ENCODE peak calls at places on chromosomes 11 and 22, in eight cellular contexts. U is stomach, E is HepG2, V is GM12878, Y is sigmoid colon, Q is spleen, C is esophagus muscularis mucosa, S is erythroblast. L is an unnamed sample.
A peak's percentile ranks its signal among the peaks of the same experiment; 100 is the strongest.

GRCh38 chr22:38401336-38402084 is 53.5 kb downstream of the KCNJ4 start:
- DNase-seq in Q (no peak), V (no peak), S (no peak), U (no peak), C (no peak), Y (no peak), E (peak; percentile 52), L (no peak)

GRCh38 chr11:82899191-82899820 is 924 bp downstream of the PRCP start:
- DNase-seq in C (no peak), Y (no peak), S (peak; percentile 43), V (peak; percentile 20), U (no peak), Q (no peak), E (peak; percentile 8), L (no peak)

GRCh38 chr11:87368876-87369480 is 331.2 kb downstream of the TMEM135 start:
- DNase-seq in C (no peak), U (no peak), S (no peak), Q (no peak), E (no peak), Y (no peak), V (no peak), L (no peak)

GRCh38 chr22:23217171-23218052 is 37.1 kb downstream of the BCR start:
- DNase-seq in C (no peak), E (no peak), S (no peak), U (no peak), V (no peak), Y (no peak), Q (peak; percentile 89), L (no peak)

GRCh38 chr11:78049348-78049747 is 14.3 kb upstream of the THRSP start:
- DNase-seq in V (no peak), U (no peak), Q (no peak), Y (no peak), S (no peak), C (no peak), E (no peak), L (no peak)

GRCh38 chr11:17725174-17725573 is 5.8 kb downstream of the MYOD1 start:
- DNase-seq in Y (no peak), S (no peak), V (no peak), E (no peak), Q (no peak), U (no peak), C (no peak), L (no peak)

GRCh38 chr22:50524664-50525103 is 714 bp downstream of the SCO2 start:
- DNase-seq in U (no peak), Y (no peak), C (no peak), E (no peak), S (no peak), Q (no peak), V (no peak), L (no peak)

GRCh38 chr11:74949748-74950127 is 672 bp downstream of the SPCS2 start:
- DNase-seq in C (no peak), V (no peak), E (no peak), Y (no peak), Q (no peak), S (no peak), U (no peak), L (no peak)

GRCh38 chr11:31826530-31827438 is 15.7 kb upstream of the PAX6 start:
- DNase-seq in E (no peak), V (no peak), U (no peak), C (peak; percentile 85), Q (no peak), S (no peak), Y (no peak), L (no peak)

GRCh38 chr11:32400196-32400595 is 35.1 kb downstream of the WT1 start:
- DNase-seq in E (no peak), S (peak; percentile 58), Y (no peak), Q (no peak), C (no peak), V (no peak), U (no peak), L (no peak)

GRCh38 chr11:128664286-128664685 is 29.6 kb upstream of the FLI1 start:
- DNase-seq in Y (no peak), Q (no peak), S (no peak), C (no peak), U (no peak), E (no peak), V (no peak), L (no peak)

GRCh38 chr22:19133561-19133960 is 2.5 kb downstream of the TSSK2 start:
- DNase-seq in E (no peak), Y (no peak), V (no peak), U (no peak), C (no peak), S (no peak), Q (peak; percentile 55), L (no peak)

GRCh38 chr11:111438846-111439520 is 59.9 kb upstream of the POU2AF1 start:
- DNase-seq in S (no peak), E (no peak), V (no peak), Y (peak; percentile 46), C (no peak), Q (no peak), U (no peak), L (no peak)

GRCh38 chr11:86577663-86578636 is 94.5 kb downstream of the ME3 start:
- DNase-seq in E (peak; percentile 81), Q (peak; percentile 81), V (no peak), S (no peak), C (peak; percentile 92), Y (peak; percentile 91), U (no peak), L (no peak)

GRCh38 chr11:57460756-57461749 is 725 bp downstream of the RTN4RL2 start:
- DNase-seq in S (no peak), U (no peak), Y (no peak), C (no peak), V (no peak), E (no peak), Q (peak; percentile 82), L (no peak)

GRCh38 chr11:117316197-117316961 is at the start of gene BACE1:
- DNase-seq in U (peak; percentile 77), S (no peak), E (peak; percentile 85), C (peak; percentile 94), Y (peak; percentile 92), Q (peak; percentile 86), V (no peak), L (no peak)

DNA sequence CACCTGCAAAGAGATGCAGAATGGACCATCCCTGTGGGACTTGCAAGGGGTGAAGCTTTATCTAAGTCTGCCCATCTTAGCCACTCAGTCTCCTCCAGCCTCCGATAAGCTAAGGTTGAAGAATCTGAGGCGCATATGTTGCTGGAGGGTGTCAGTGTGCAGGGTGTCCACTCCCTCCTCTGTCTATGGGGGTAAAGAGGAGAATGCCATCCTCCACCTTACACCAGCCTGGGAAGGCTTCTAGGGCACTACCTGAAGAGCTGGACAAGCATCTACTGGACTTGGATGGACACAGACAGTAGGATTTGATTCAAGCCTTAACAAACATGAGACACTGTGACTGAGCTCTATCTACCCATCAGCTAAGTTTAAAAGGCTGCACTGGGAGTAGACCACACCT is 46.5 kb downstream of the TMEM123 start:
- DNase-seq in V (no peak), Y (no peak), C (no peak), U (no peak), E (no peak), S (no peak), Q (no peak), L (no peak)
- TF ChIP-seq POLR2A in V (no peak), Y (no peak), C (no peak), U (no peak), E (no peak), S (no peak), Q (no peak), L (no peak)

DNA sequence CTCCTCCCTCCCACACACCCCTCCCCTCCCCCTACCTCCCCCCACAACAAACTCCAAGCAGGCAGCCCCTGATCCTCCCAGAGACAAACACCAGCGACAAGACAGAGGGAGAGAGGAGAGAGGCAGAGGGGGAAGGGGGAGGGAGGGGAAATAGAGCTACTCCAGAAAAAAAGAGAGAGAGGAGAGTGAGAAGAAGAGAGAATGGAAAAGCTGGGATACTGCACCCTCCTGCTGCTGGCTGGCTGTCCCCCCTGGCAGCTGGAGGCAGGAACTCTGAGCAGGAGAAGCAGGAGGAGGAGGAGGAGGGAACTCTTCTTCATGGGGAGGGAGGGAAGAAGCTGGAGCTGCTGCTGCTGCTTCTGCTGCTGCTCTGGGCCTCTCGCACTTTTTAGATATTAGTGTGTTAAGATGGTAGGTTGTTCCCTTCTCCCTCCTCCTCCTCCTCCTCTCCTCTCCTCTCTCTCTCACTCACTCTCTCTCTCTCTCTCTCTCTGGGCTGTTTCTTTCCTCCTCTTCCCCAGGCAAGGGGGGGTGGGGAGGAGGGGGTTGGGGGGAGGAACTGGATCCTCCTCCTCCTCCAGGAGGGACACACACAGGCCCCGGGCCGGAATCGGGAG is 435 bp downstream of the PHF21A start:
- DNase-seq in C (no peak), Y (peak; percentile 80), S (no peak), E (peak; percentile 41), Q (peak; percentile 74), U (peak; percentile 43), V (no peak), L (no peak)
- TF ChIP-seq POLR2A in C (no peak), Y (peak; percentile 12), S (peak; percentile 57), E (no peak), Q (no peak), U (no peak), V (no peak), L (no peak)

DNA sequence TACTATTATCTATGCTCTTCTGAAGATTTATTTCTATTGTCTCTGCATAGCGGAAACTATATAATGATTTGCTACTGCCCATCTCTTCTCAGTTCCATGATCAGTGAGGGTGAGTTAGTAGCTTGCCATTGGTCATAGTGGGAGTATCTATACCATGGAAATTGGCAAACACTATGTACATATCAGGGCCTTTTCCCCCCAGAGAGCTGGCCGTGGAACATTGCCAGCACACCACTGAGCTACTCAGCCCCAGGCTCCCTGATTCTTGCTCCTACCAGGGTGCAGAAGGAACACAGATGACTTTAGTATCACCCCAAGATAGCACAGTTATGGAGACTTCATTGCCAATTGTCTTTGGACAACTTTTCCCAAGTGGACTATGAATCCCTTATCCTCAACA is 33.2 kb downstream of the IRAG1 start:
- DNase-seq in Y (peak; percentile 64), C (no peak), Q (no peak), U (no peak), E (no peak), V (no peak), S (no peak), L (no peak)
- TF ChIP-seq POLR2A in Y (no peak), C (no peak), Q (no peak), U (no peak), E (no peak), V (no peak), S (no peak), L (no peak)

GRCh38 chr11:95725169-95725568 is 64.4 kb downstream of the FAM76B start:
- DNase-seq in U (no peak), C (no peak), S (no peak), E (no peak), Q (no peak), V (no peak), Y (no peak), L (no peak)

GRCh38 chr11:95732930-95733602 is 56.5 kb downstream of the FAM76B start:
- DNase-seq in Q (no peak), Y (no peak), V (no peak), C (no peak), U (no peak), E (no peak), S (peak; percentile 73), L (no peak)

GRCh38 chr11:95729462-95729861 is 60.1 kb downstream of the FAM76B start:
- DNase-seq in C (no peak), E (no peak), Q (no peak), Y (no peak), V (no peak), U (no peak), S (peak; percentile 7), L (no peak)

GRCh38 chr11:95727630-95728029 is 62.0 kb downstream of the FAM76B start:
- DNase-seq in Y (no peak), Q (no peak), C (no peak), V (no peak), E (no peak), U (no peak), S (no peak), L (no peak)

GRCh38 chr11:95728790-95729189 is 60.8 kb downstream of the FAM76B start:
- DNase-seq in E (no peak), U (no peak), S (no peak), V (no peak), C (no peak), Y (no peak), Q (no peak), L (no peak)
- TF ChIP-seq POLR2A in E (no peak), U (no peak), S (no peak), V (no peak), C (no peak), Y (no peak), Q (no peak), L (no peak)